ENCODE peak calls at places on chromosomes 6 and 20, in seven cellular contexts. I, J, Y, C, K, Z and E are unnamed samples.

GRCh38 chr6:43292341-43292740 is 5.7 kb upstream of the SLC22A7 start:
- DNase-seq in I (no peak), J (no peak), Y (no peak), C (no peak), K (no peak), Z (no peak), E (no peak)

GRCh38 chr6:90284236-90284744 is 12.4 kb downstream of the BACH2 start:
- DNase-seq in I (peak; percentile 90), J (peak; percentile 94), Y (peak; percentile 96), C (no peak), K (no peak), Z (peak; percentile 74), E (peak; percentile 73)

GRCh38 chr6:133198725-133199124 is 42.4 kb upstream of the EYA4 start:
- DNase-seq in I (peak; percentile 82), J (no peak), Y (peak; percentile 23), C (no peak), K (no peak), Z (no peak), E (no peak)

GRCh38 chr6:130516604-130517003 is 150.8 kb downstream of the TMEM200A start:
- DNase-seq in I (no peak), J (no peak), Y (no peak), C (no peak), K (no peak), Z (no peak), E (no peak)

GRCh38 chr6:20575691-20576451 is 41.6 kb downstream of the CDKAL1 start:
- DNase-seq in I (no peak), J (no peak), Y (no peak), C (no peak), K (no peak), Z (no peak), E (no peak)

GRCh38 chr20:56952258-56952929 is 314.0 kb downstream of the BMP7 start:
- DNase-seq in I (no peak), J (no peak), Y (no peak), C (no peak), K (no peak), Z (no peak), E (no peak)

GRCh38 chr6:118325220-118325860 is 222.8 kb upstream of the PLN start:
- DNase-seq in I (peak; percentile 18), J (peak; percentile 33), Y (peak; percentile 32), C (no peak), K (no peak), Z (no peak), E (no peak)

GRCh38 chr6:142702501-142703460 is 242.2 kb downstream of the HIVEP2 start:
- DNase-seq in I (no peak), J (no peak), Y (no peak), C (peak; percentile 91), K (peak; percentile 29), Z (no peak), E (peak; percentile 67)

GRCh38 chr20:10939297-10939949 is 265.6 kb upstream of the JAG1 start:
- DNase-seq in I (peak; percentile 72), J (peak; percentile 33), Y (peak; percentile 23), C (no peak), K (no peak), Z (no peak), E (no peak)

GRCh38 chr6:89887452-89888137 is 6.7 kb upstream of the GJA10 start:
- DNase-seq in I (no peak), J (no peak), Y (no peak), C (no peak), K (no peak), Z (no peak), E (peak; percentile 60)

GRCh38 chr20:60950547-60950946 is 301.5 kb upstream of the CDH4 start:
- DNase-seq in I (no peak), J (no peak), Y (no peak), C (no peak), K (no peak), Z (no peak), E (no peak)

GRCh38 chr6:1313364-1313754 is 1.5 kb downstream of the FOXQ1 start:
- DNase-seq in I (no peak), J (no peak), Y (no peak), C (no peak), K (no peak), Z (no peak), E (no peak)

GRCh38 chr20:53922901-53923314 is 147.5 kb downstream of the BCAS1 start:
- DNase-seq in I (no peak), J (no peak), Y (no peak), C (no peak), K (no peak), Z (no peak), E (peak; percentile 1)

GRCh38 chr20:62274332-62275262 is 28.2 kb upstream of the ADRM1 start:
- DNase-seq in I (no peak), J (no peak), Y (no peak), C (peak; percentile 46), K (no peak), Z (no peak), E (no peak)

GRCh38 chr6:89927788-89928565 is 33.7 kb downstream of the GJA10 start:
- DNase-seq in I (peak; percentile 44), J (peak; percentile 29), Y (peak; percentile 42), C (no peak), K (no peak), Z (no peak), E (no peak)

GRCh38 chr6:167733740-167734661 is 92.7 kb upstream of the AFDN start:
- DNase-seq in I (no peak), J (peak; percentile 71), Y (no peak), C (no peak), K (no peak), Z (peak; percentile 50), E (peak; percentile 28)

GRCh38 chr6:170134077-170135040 is 156.5 kb downstream of the DLL1 start:
- DNase-seq in I (no peak), J (no peak), Y (no peak), C (no peak), K (no peak), Z (peak; percentile 34), E (peak; percentile 32)

GRCh38 chr6:16045238-16045637 is 83.6 kb upstream of the MYLIP start:
- DNase-seq in I (no peak), J (no peak), Y (no peak), C (peak; percentile 27), K (no peak), Z (no peak), E (no peak)

GRCh38 chr6:6317825-6318733 is 2.4 kb downstream of the F13A1 start:
- DNase-seq in I (no peak), J (no peak), Y (no peak), C (no peak), K (no peak), Z (no peak), E (peak; percentile 51)

GRCh38 chr6:13407709-13408695 is 79.4 kb downstream of the GFOD1 start:
- DNase-seq in I (peak; percentile 64), J (peak; percentile 51), Y (peak; percentile 92), C (no peak), K (no peak), Z (no peak), E (no peak)

DNA sequence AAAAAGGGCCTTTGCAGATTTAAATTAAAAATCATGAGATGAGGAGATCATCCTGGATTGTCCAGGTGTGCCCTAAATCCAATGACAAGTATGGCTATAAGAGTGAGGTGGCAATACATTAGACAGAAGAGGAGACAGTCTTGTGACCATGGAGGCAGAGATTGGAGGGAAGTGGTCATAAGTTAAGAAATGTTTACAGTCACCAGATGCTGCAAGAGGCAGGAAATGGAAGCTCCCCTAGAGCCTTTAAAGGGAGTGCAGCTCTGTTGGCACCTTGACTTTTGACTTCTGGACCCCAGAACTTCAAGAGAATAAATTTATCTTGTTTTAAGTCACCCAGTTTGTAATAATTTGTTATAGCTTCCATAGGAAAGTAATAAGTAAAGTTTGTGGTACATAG is 61.1 kb downstream of the HMGN3 start:
- DNase-seq in I (no peak), J (no peak), Y (no peak), C (no peak), K (no peak), Z (no peak), E (no peak)
- H3K4me3 ChIP-seq in I (no peak overlapping the region), J (no peak overlapping the region), Y (no peak overlapping the region), C (no peak overlapping the region), K (no peak overlapping the region), Z (no peak overlapping the region), E (no peak overlapping the region)

DNA sequence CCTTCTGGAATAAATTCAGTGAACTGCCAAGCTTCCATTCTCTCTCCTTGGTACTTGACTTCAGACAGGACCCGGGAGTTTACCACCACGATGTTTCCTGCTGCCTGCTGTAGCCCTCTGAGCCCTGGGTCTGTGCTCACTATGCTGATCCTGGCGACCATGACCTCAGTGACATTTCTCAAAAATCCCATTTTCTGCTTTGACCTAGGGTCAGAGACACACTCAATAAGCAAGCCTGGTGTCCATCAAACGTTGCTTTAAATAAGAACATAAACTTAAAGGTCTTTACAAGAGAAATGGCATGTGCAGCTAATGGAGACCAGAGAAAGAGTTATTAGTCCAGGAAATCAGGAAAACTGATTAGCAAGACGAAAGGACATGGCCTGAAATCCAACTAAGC is 509.7 kb upstream of the SULF2 start:
- DNase-seq in I (no peak), J (no peak), Y (no peak), C (no peak), K (no peak), Z (no peak), E (peak; percentile 58)
- H3K4me3 ChIP-seq in I (no peak overlapping the region), J (no peak overlapping the region), Y (no peak overlapping the region), C (no peak overlapping the region), K (no peak overlapping the region), Z (no peak overlapping the region), E (no peak overlapping the region)

DNA sequence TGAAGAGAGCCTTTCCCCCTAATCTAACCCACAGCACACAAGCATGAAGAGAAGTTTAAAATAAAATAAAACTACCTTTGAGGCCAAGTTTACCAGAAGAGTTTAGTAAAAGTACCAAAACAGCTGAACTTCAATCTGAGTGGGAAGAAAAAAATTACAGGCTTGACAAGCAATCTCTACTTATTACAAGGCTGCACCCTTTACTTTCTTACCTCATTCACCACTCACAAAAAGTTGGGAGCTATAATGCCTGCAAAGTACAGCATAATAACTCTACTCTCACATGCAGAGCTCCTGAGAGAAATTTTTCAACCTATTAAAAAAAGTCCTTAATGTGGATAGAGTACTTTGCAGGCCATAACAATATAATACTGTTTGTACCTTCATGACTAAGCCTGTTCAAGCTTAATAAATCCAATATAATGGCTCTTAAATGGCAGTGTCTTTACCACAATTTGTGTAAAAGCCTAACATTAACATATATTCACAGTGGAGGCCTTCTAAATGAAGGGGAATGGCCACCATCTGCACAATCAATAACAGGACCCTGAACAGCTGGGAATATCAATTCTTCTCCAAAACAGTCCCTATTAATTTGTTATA is 103.1 kb downstream of the DST start:
- DNase-seq in I (peak; percentile 42), J (no peak), Y (no peak), C (no peak), K (no peak), Z (no peak), E (no peak)
- H3K4me3 ChIP-seq in I (peak overlapping the region; percentile 77), J (peak overlapping the region; percentile 6), Y (peak overlapping the region; percentile 20), C (peak overlapping the region; percentile 22), K (peak overlapping the region; percentile 62), Z (peak overlapping the region; percentile 57), E (peak overlapping the region; percentile 83)

GRCh38 chr6:72819609-72820008 is 197.7 kb downstream of the KCNQ5 start:
- DNase-seq in I (peak; percentile 48), J (no peak), Y (no peak), C (no peak), K (peak; percentile 21), Z (no peak), E (no peak)

GRCh38 chr6:72816022-72816421 is 194.2 kb downstream of the KCNQ5 start:
- DNase-seq in I (no peak), J (no peak), Y (no peak), C (no peak), K (no peak), Z (no peak), E (no peak)

GRCh38 chr6:72813807-72814596 is 192.1 kb downstream of the KCNQ5 start:
- DNase-seq in I (no peak), J (no peak), Y (no peak), C (no peak), K (peak; percentile 26), Z (no peak), E (no peak)

GRCh38 chr6:72820153-72820552 is 198.3 kb downstream of the KCNQ5 start:
- DNase-seq in I (no peak), J (no peak), Y (no peak), C (no peak), K (no peak), Z (no peak), E (no peak)

GRCh38 chr6:72817208-72817607 is 195.3 kb downstream of the KCNQ5 start:
- DNase-seq in I (peak; percentile 20), J (no peak), Y (no peak), C (no peak), K (no peak), Z (no peak), E (no peak)
- H3K4me3 ChIP-seq in I (no peak overlapping the region), J (no peak overlapping the region), Y (no peak overlapping the region), C (no peak overlapping the region), K (no peak overlapping the region), Z (no peak overlapping the region), E (no peak overlapping the region)